ENCODE peak calls at places on chromosomes 5 and 9, in ten cellular contexts. A is body of pancreas, M is spleen, Z is adrenal gland, J is stomach, V is IMR-90, Q is GM12878, D is HCT116, R is uterus, K is testis. H is an unnamed sample. For H3K36me3, the result is how much of the 10 kb centered on the place peaks cover.

GRCh38 chr9:37329576-37329975 is 92.9 kb upstream of the GRHPR start:
- DNase-seq in D (no peak), Z (no peak), M (no peak), A (no peak), V (peak), R (no peak), Q (no peak), J (no peak), K (no peak), H (no peak)

GRCh38 chr5:42570946-42571625 is 147.8 kb downstream of the GHR start:
- DNase-seq in J (no peak), Z (no peak), R (no peak), V (peak), K (no peak), D (no peak), M (no peak), Q (no peak), A (no peak), H (no peak)

GRCh38 chr9:96376926-96377874 is 6.3 kb downstream of the SLC35D2 start:
- DNase-seq in Z (no peak), V (peak), M (no peak), D (no peak), R (no peak), K (no peak), Q (no peak), A (peak), J (no peak), H (peak)

GRCh38 chr9:33170464-33171156 is 3.5 kb upstream of the B4GALT1 start:
- DNase-seq in Z (peak), K (peak), M (peak), A (peak), R (no peak), Q (no peak), J (peak), V (no peak), D (peak), H (peak)

GRCh38 chr9:91534374-91534773 is 110.7 kb upstream of the NFIL3 start:
- DNase-seq in D (no peak), R (no peak), Z (no peak), J (no peak), Q (no peak), M (no peak), A (no peak), K (no peak), V (peak), H (no peak)

GRCh38 chr5:96127538-96127937 is 165.9 kb upstream of the ELL2 start:
- DNase-seq in D (no peak), M (no peak), Q (no peak), A (no peak), R (no peak), Z (no peak), K (no peak), V (no peak), J (no peak), H (no peak)

GRCh38 chr5:168165221-168165965 is 126.1 kb upstream of the WWC1 start:
- DNase-seq in R (no peak), A (peak), Q (no peak), V (no peak), Z (no peak), J (no peak), M (no peak), D (no peak), K (no peak), H (peak)

GRCh38 chr5:126777257-126777973 is 479 bp downstream of the LMNB1 start:
- DNase-seq in R (peak), V (peak), M (peak), Z (peak), K (peak), A (peak), D (no peak), Q (no peak), J (peak), H (peak)

GRCh38 chr9:111294691-111295451 is 35.2 kb downstream of the OR2K2 start:
- DNase-seq in R (no peak), Z (no peak), V (no peak), Q (no peak), M (no peak), D (no peak), K (no peak), A (no peak), J (no peak), H (no peak)

GRCh38 chr5:132013006-132013689 is 1.7 kb upstream of the ACSL6 start:
- DNase-seq in D (no peak), M (peak), J (peak), Z (no peak), V (no peak), A (no peak), K (peak), R (no peak), Q (no peak), H (no peak)

GRCh38 chr5:93305984-93306383 is 275.0 kb downstream of the NR2F1-AS1 start:
- DNase-seq in M (no peak), R (no peak), Z (no peak), J (no peak), D (no peak), A (no peak), V (no peak), K (no peak), Q (no peak), H (peak)

GRCh38 chr5:123035950-123036390 is 555 bp downstream of the PPIC start:
- DNase-seq in Z (peak), M (peak), K (peak), D (peak), V (peak), Q (no peak), J (peak), R (peak), A (peak), H (peak)

GRCh38 chr9:6024035-6024554 is 8.7 kb upstream of the RANBP6 start:
- DNase-seq in R (no peak), Z (no peak), K (no peak), Q (no peak), V (no peak), M (no peak), A (no peak), J (no peak), D (peak), H (no peak)

GRCh38 chr5:151577566-151577965 is 13.6 kb downstream of the FAT2 start:
- DNase-seq in K (no peak), J (no peak), M (no peak), R (no peak), A (no peak), D (no peak), Q (no peak), V (no peak), Z (no peak), H (no peak)

GRCh38 chr5:78647838-78648358 is 674 bp downstream of the LHFPL2 start:
- DNase-seq in V (peak), Z (peak), A (peak), R (peak), J (peak), K (peak), M (no peak), Q (no peak), D (no peak), H (peak)
- TF ChIP-seq POLR2A in V (peak), Z (no peak), A (no peak), R (no peak), J (no peak), K (no peak), M (no peak), Q (no peak), D (no peak), H (no peak)

GRCh38 chr9:115039686-115040085 is 78.3 kb downstream of the TNC start:
- DNase-seq in J (no peak), Z (no peak), D (no peak), M (no peak), V (no peak), A (no peak), Q (no peak), K (no peak), R (no peak), H (no peak)

GRCh38 chr9:115046786-115047185 is 71.2 kb downstream of the TNC start:
- DNase-seq in J (no peak), D (no peak), Z (no peak), A (no peak), M (no peak), Q (no peak), K (no peak), V (peak), R (no peak), H (no peak)

GRCh38 chr9:115046199-115046598 is 71.8 kb downstream of the TNC start:
- DNase-seq in A (no peak), J (no peak), M (no peak), Z (no peak), Q (no peak), V (no peak), R (no peak), D (no peak), K (no peak), H (no peak)

GRCh38 chr9:115043632-115044031 is 74.3 kb downstream of the TNC start:
- DNase-seq in J (no peak), A (no peak), D (no peak), K (no peak), M (no peak), Q (no peak), V (no peak), Z (no peak), R (no peak), H (no peak)

GRCh38 chr9:115042781-115043509 is 75.0 kb downstream of the TNC start:
- DNase-seq in Z (no peak), A (no peak), D (no peak), R (no peak), V (no peak), K (no peak), M (no peak), J (no peak), Q (peak), H (no peak)
- TF ChIP-seq CTCF in Z (no peak), A (no peak), D (no peak), R (no peak), V (no peak), K (no peak), M (no peak), J (no peak), Q (no peak), H (no peak)

GRCh38 chr5:58455966-58456365 is 3.9 kb downstream of the PLK2 start:
- DNase-seq in V (no peak), J (no peak), D (no peak), M (no peak), Q (no peak), Z (no peak), K (no peak), R (no peak), A (no peak), H (no peak)
- H3K36me3 ChIP-seq in V (half or more), J (under half), D (under half), M (under half), Q (under half), Z (under half), K (under half), R (under half), A (under half), H (under half)

DNA sequence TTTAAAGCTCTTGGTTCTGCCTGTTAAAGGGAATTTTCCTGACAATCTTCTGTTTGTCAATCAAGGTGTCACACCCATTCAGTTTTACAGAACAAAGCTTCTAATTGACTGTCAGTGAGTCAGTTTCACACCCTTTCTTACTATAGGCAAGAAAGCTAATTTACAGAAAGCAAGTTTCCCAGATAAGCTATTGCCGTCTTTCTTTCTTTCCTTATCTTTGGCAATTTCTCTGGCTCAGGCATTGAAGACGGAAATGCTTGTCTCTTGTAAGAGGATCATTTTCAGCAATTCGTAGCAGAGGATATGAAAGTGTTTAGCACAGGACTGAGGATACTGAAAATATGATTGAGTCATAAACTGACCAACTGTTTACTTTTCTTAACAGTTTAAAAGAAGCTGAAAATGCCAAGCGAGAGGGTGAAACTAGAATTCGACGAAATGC is 27.0 kb downstream of the SPINK5 start:
- DNase-seq in M (no peak), D (no peak), Q (no peak), Z (no peak), A (no peak), K (no peak), V (no peak), J (no peak), R (no peak), H (no peak)
- TF ChIP-seq POLR2A in M (no peak), D (no peak), Q (no peak), Z (no peak), A (no peak), K (no peak), V (no peak), J (no peak), R (no peak), H (no peak)

DNA sequence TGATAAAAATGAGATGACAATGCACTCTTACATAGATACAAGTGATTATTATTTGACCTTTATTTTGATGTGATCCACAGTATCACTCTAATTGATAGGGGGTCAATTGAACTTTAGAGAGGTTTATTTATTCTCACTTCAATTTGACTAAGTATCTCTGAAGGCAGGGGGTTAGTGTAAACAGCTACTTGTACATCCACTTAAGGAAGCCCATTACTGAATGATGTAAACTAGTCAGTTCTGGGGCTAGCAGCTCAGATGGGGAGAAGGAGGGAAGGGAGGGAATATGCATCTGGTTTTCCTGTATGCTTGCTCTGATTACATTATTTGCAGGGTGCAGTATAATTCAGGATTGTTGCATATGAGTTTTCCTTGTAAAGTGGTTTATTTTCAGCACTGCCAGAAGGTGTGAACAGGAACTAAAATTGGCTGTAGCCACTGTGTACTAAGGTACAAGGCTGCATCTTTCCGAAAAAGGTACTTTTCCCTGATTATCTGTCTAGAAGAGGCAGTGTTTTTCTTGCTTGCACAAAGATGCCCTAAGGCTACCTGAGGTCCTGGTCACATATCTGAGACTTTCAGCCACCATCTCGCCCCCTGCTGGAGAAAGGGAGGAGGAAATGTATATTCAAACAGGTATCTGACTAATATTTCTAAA is 51.2 kb downstream of the MRPS27 start:
- DNase-seq in Q (no peak), A (peak), J (peak), K (peak), R (no peak), M (no peak), V (peak), D (peak), Z (peak), H (peak)
- TF ChIP-seq CTCF in Q (peak), A (no peak), J (no peak), K (peak), R (peak), M (peak), V (peak), D (peak), Z (peak), H (peak)

H was measured in thyroid gland.